ENCODE peak calls at places on chromosomes 4 and X, in five cellular contexts. One of them, this sample, is unnamed.

GRCh38 chrX:12058087-12058486 is 80.2 kb upstream of the FRMPD4 start:
- DNase-seq in HFFc6: no peak
- DNase-seq in activated T-cell treated with anti-CD3 and anti-CD28 coated beads, Interleukin-2, amount 50 U/mL, for 4 hours: no peak
- DNase-seq in T-helper 2 cell: no peak
- DNase-seq in epithelial cell of esophagus: peak; percentile 44
- DNase-seq in this sample: no peak

GRCh38 chrX:53284684-53285447 is 3.5 kb upstream of the IQSEC2 start:
- DNase-seq in epithelial cell of esophagus: peak; percentile 37
- DNase-seq in HFFc6: no peak
- DNase-seq in activated T-cell treated with anti-CD3 and anti-CD28 coated beads, Interleukin-2, amount 50 U/mL, for 4 hours: peak; percentile 46
- DNase-seq in T-helper 2 cell: peak; percentile 34
- DNase-seq in this sample: peak; percentile 21

GRCh38 chrX:95056901-95057300 is 1382.9 kb downstream of the FAM133A start:
- DNase-seq in T-helper 2 cell: no peak
- DNase-seq in activated T-cell treated with anti-CD3 and anti-CD28 coated beads, Interleukin-2, amount 50 U/mL, for 4 hours: no peak
- DNase-seq in HFFc6: peak; percentile 20
- DNase-seq in epithelial cell of esophagus: no peak
- DNase-seq in this sample: no peak

GRCh38 chrX:45598841-45599240 is 398.2 kb upstream of the DIPK2B start:
- DNase-seq in epithelial cell of esophagus: no peak
- DNase-seq in T-helper 2 cell: no peak
- DNase-seq in activated T-cell treated with anti-CD3 and anti-CD28 coated beads, Interleukin-2, amount 50 U/mL, for 4 hours: no peak
- DNase-seq in HFFc6: peak; percentile 77
- DNase-seq in this sample: no peak

GRCh38 chrX:114611018-114611619 is 27.2 kb downstream of the HTR2C start:
- DNase-seq in epithelial cell of esophagus: peak; percentile 44
- DNase-seq in activated T-cell treated with anti-CD3 and anti-CD28 coated beads, Interleukin-2, amount 50 U/mL, for 4 hours: peak; percentile 4
- DNase-seq in HFFc6: peak; percentile 36
- DNase-seq in T-helper 2 cell: peak; percentile 11
- DNase-seq in this sample: no peak

GRCh38 chr4:37082912-37083311 is 161.6 kb upstream of the NWD2 start:
- DNase-seq in HFFc6: no peak
- DNase-seq in T-helper 2 cell: no peak
- DNase-seq in epithelial cell of esophagus: no peak
- DNase-seq in activated T-cell treated with anti-CD3 and anti-CD28 coated beads, Interleukin-2, amount 50 U/mL, for 4 hours: no peak
- DNase-seq in this sample: no peak

GRCh38 chr4:184824081-184824775 is 1.5 kb downstream of the ACSL1 start:
- DNase-seq in T-helper 2 cell: peak; percentile 55
- DNase-seq in HFFc6: no peak
- DNase-seq in epithelial cell of esophagus: no peak
- DNase-seq in activated T-cell treated with anti-CD3 and anti-CD28 coated beads, Interleukin-2, amount 50 U/mL, for 4 hours: no peak
- DNase-seq in this sample: no peak

GRCh38 chrX:123422875-123423274 is 238.8 kb downstream of the GRIA3 start:
- DNase-seq in HFFc6: peak; percentile 30
- DNase-seq in activated T-cell treated with anti-CD3 and anti-CD28 coated beads, Interleukin-2, amount 50 U/mL, for 4 hours: no peak
- DNase-seq in T-helper 2 cell: no peak
- DNase-seq in epithelial cell of esophagus: peak; percentile 32
- DNase-seq in this sample: no peak

GRCh38 chr4:17721496-17722360 is 59.7 kb downstream of the FAM184B start:
- DNase-seq in T-helper 2 cell: no peak
- DNase-seq in HFFc6: peak; percentile 52
- DNase-seq in activated T-cell treated with anti-CD3 and anti-CD28 coated beads, Interleukin-2, amount 50 U/mL, for 4 hours: no peak
- DNase-seq in epithelial cell of esophagus: peak; percentile 19
- DNase-seq in this sample: no peak

GRCh38 chr4:108166038-108166437 is 2.7 kb downstream of the LEF1 start:
- DNase-seq in HFFc6: no peak
- DNase-seq in T-helper 2 cell: peak; percentile 59
- DNase-seq in activated T-cell treated with anti-CD3 and anti-CD28 coated beads, Interleukin-2, amount 50 U/mL, for 4 hours: peak; percentile 21
- DNase-seq in epithelial cell of esophagus: no peak
- DNase-seq in this sample: no peak

This sample was measured in activated T-helper 9 cell treated with anti-CD3 and anti-CD28 coated beads, Interleukin-2, amount 50 U/mL, for 16 hours.